ENCODE peak calls at places on chromosomes 2 and 18, in nine cellular contexts. C, S, J, R, O, T, D, N and G are unnamed samples. For H3K4me1, the result is how much of the 10 kb centered on the place peaks cover.

GRCh38 chr2:31344447-31344846 is 70.1 kb downstream of the XDH start:
- DNase-seq in C (no peak), S (no peak), J (no peak), R (no peak), O (no peak), T (no peak), D (no peak), N (no peak), G (no peak)

GRCh38 chr2:85584857-85585780 is 888 bp downstream of the VAMP5 start:
- DNase-seq in C (peak), S (peak), J (no peak), R (no peak), O (peak), T (peak), D (peak), N (peak), G (peak)

GRCh38 chr18:69817335-69817935 is 130.2 kb downstream of the CD226 start:
- DNase-seq in C (no peak), S (no peak), J (no peak), R (no peak), O (no peak), T (no peak), D (no peak), N (no peak), G (no peak)

GRCh38 chr2:195756218-195756941 is 99.4 kb downstream of the SLC39A10 start:
- DNase-seq in C (peak), S (no peak), J (no peak), R (no peak), O (no peak), T (no peak), D (no peak), N (no peak), G (peak)

GRCh38 chr2:122535960-122536517 is 780.6 kb downstream of the TSN start:
- DNase-seq in C (no peak), S (no peak), J (no peak), R (no peak), O (no peak), T (no peak), D (no peak), N (no peak), G (no peak)

GRCh38 chr18:51287818-51288508 is 90.5 kb upstream of the MEX3C start:
- DNase-seq in C (no peak), S (no peak), J (no peak), R (no peak), O (no peak), T (no peak), D (no peak), N (no peak), G (no peak)

GRCh38 chr2:157442636-157443035 is 1.3 kb downstream of the CYTIP start:
- DNase-seq in C (no peak), S (no peak), J (no peak), R (no peak), O (no peak), T (no peak), D (no peak), N (no peak), G (no peak)

GRCh38 chr2:171703574-171704347 is 16.5 kb downstream of the DYNC1I2 start:
- DNase-seq in C (peak), S (no peak), J (no peak), R (no peak), O (peak), T (no peak), D (peak), N (no peak), G (no peak)

GRCh38 chr2:171726841-171727460 is 39.7 kb downstream of the DYNC1I2 start:
- DNase-seq in C (no peak), S (no peak), J (no peak), R (no peak), O (no peak), T (no peak), D (no peak), N (no peak), G (no peak)

GRCh38 chr2:229416116-229416694 is 145.1 kb upstream of the PID1 start:
- DNase-seq in C (no peak), S (peak), J (no peak), R (no peak), O (no peak), T (peak), D (no peak), N (peak), G (no peak)

GRCh38 chr2:1360132-1360531 is 53.1 kb upstream of the TPO start:
- DNase-seq in C (no peak), S (no peak), J (no peak), R (no peak), O (no peak), T (no peak), D (no peak), N (no peak), G (no peak)

GRCh38 chr2:65057391-65058052 is 1.3 kb downstream of the CEP68 start:
- DNase-seq in C (peak), S (no peak), J (no peak), R (no peak), O (peak), T (no peak), D (no peak), N (no peak), G (no peak)

GRCh38 chr2:65054749-65055426 is 1.3 kb upstream of the CEP68 start:
- DNase-seq in C (no peak), S (no peak), J (no peak), R (no peak), O (peak), T (no peak), D (no peak), N (no peak), G (no peak)

GRCh38 chr2:65056990-65057375 is 767 bp downstream of the CEP68 start:
- DNase-seq in C (peak), S (no peak), J (no peak), R (no peak), O (no peak), T (no peak), D (no peak), N (no peak), G (no peak)

GRCh38 chr2:65056215-65056989 is at the start of gene CEP68:
- DNase-seq in C (peak), S (peak), J (peak), R (peak), O (peak), T (peak), D (peak), N (peak), G (peak)

GRCh38 chr2:65055427-65056214 is 595 bp upstream of the CEP68 start:
- DNase-seq in C (no peak), S (no peak), J (peak), R (no peak), O (no peak), T (peak), D (peak), N (peak), G (no peak)
- H3K4me1 ChIP-seq in C (under half), S (under half), J (under half), R (under half), O (half or more), T (under half), D (under half), N (under half), G (under half)

GRCh38 chr2:114714316-114714715 is 271.9 kb downstream of the DPP10 start:
- DNase-seq in C (no peak), S (no peak), J (no peak), R (no peak), O (no peak), T (no peak), D (no peak), N (no peak), G (no peak)
- TF ChIP-seq POLR2AphosphoS5 in C (no peak), S (no peak), J (no peak), R (no peak), O (no peak), T (no peak), D (no peak), N (no peak), G (no peak)

DNA sequence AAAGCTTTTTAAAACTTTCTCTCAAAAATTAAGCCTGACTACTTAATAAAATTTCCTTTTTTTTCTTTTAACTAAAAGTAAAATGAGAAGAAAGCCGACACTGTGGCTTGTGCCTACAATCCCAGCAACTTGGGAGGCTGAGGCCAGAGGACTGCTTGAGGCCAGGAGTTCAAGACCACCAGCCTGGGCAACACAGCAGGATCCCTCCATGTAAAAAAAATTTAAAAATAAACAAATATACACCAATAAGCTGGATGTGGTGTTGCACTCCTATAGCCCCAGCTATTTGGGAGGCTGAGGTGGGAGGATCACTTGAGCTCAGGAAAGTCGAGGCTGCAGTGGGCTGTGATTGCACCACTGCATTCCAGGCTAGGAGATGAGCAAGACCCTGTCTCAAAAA is 37.4 kb downstream of the HNRNPLL start:
- DNase-seq in C (no peak), S (no peak), J (no peak), R (no peak), O (no peak), T (no peak), D (no peak), N (no peak), G (no peak)
- H3K4me1 ChIP-seq in C (under half), S (under half), J (under half), R (under half), O (under half), T (under half), D (under half), N (under half), G (under half)

GRCh38 chr2:68426446-68426845 is 40.6 kb downstream of the FBXO48 start:
- DNase-seq in C (no peak), S (no peak), J (no peak), R (no peak), O (no peak), T (no peak), D (no peak), N (no peak), G (no peak)

GRCh38 chr2:68428746-68429145 is 38.3 kb downstream of the FBXO48 start:
- DNase-seq in C (no peak), S (no peak), J (no peak), R (no peak), O (no peak), T (no peak), D (no peak), N (no peak), G (no peak)

GRCh38 chr2:68425503-68425902 is 41.6 kb downstream of the FBXO48 start:
- DNase-seq in C (no peak), S (no peak), J (no peak), R (no peak), O (no peak), T (no peak), D (no peak), N (no peak), G (no peak)

GRCh38 chr2:68428132-68428531 is 39.0 kb downstream of the FBXO48 start:
- DNase-seq in C (no peak), S (no peak), J (no peak), R (no peak), O (no peak), T (no peak), D (no peak), N (no peak), G (no peak)

DNA sequence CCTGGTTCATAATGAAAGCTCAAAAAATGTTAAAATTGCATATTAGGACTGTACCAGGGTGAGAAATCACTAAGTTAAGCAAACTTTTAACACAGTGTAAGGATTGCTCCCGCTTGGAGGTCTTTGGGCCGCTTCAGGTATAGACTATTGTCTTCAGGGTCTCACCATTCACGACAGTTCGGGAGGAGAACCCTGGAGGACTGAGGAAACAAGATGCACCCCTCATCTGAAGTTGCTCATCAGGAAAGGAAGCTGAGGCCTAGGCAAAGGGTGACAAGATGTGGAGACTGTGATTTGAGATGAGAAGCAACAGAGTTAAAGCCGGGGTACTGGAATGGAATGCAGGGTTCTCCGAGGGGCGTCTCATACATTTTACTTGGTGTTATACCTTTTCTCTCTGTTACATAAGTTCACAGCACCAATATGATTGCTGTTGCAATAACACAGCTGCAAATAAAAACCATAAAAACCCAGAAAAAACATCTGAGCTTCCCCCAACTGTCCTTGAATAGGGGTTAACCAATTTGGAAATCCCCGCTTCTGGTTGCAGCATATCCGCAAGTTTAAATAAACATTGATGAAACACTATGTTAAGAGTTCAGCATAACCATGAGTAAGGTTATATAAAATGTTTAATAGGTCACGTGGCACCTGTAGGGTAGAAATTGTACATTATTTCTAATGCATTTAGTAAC is 40.1 kb downstream of the FBXO48 start:
- DNase-seq in C (no peak), S (no peak), J (no peak), R (no peak), O (no peak), T (no peak), D (no peak), N (no peak), G (no peak)
- TF ChIP-seq POLR2AphosphoS5 in C (no peak), S (no peak), J (no peak), R (no peak), O (no peak), T (no peak), D (no peak), N (no peak), G (no peak)

DNA sequence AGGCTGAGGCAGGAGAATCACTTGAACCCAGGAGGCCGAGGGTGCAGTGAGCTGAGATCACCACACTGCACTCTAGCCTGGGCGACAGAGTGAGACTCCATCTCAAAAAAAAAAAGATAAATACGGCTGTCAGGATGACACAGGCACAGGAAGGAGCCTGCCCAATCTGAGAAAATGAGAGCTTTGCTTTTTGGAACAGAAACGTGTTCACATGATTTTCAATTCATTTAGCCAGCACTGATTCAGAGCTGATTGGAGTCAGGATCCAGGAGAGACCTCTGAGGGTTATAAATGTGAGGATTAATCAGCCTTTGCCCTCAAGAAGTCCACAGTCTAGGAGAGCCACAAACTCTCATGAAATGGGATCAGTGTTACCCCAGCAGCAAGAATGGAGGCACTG is 6.9 kb upstream of the SMAD7 start:
- DNase-seq in C (no peak), S (no peak), J (no peak), R (no peak), O (no peak), T (no peak), D (no peak), N (no peak), G (no peak)
- H3K4me1 ChIP-seq in C (under half), S (under half), J (under half), R (under half), O (half or more), T (under half), D (under half), N (under half), G (under half)

GRCh38 chr2:110832740-110833139 is 100.4 kb downstream of the ACOXL start:
- DNase-seq in C (no peak), S (no peak), J (no peak), R (no peak), O (no peak), T (no peak), D (no peak), N (no peak), G (no peak)

GRCh38 chr2:110829413-110830146 is 97.2 kb downstream of the ACOXL start:
- DNase-seq in C (no peak), S (no peak), J (no peak), R (no peak), O (no peak), T (no peak), D (no peak), N (no peak), G (no peak)

GRCh38 chr2:110837421-110838409 is 105.3 kb downstream of the ACOXL start:
- DNase-seq in C (no peak), S (no peak), J (no peak), R (no peak), O (no peak), T (no peak), D (no peak), N (no peak), G (no peak)

GRCh38 chr2:110838657-110839357 is 106.4 kb downstream of the ACOXL start:
- DNase-seq in C (no peak), S (no peak), J (no peak), R (no peak), O (no peak), T (no peak), D (no peak), N (no peak), G (no peak)

GRCh38 chr2:110834134-110834827 is 101.9 kb downstream of the ACOXL start:
- DNase-seq in C (no peak), S (no peak), J (no peak), R (no peak), O (no peak), T (no peak), D (no peak), N (no peak), G (no peak)
- TF ChIP-seq POLR2AphosphoS5 in C (no peak), S (no peak), J (no peak), R (no peak), O (no peak), T (no peak), D (no peak), N (no peak), G (no peak)

GRCh38 chr2:64858541-64859031 is 130.6 kb upstream of the SLC1A4 start:
- DNase-seq in C (no peak), S (peak), J (no peak), R (no peak), O (no peak), T (peak), D (no peak), N (no peak), G (no peak)
- H3K4me1 ChIP-seq in C (under half), S (under half), J (under half), R (under half), O (half or more), T (under half), D (under half), N (under half), G (under half)

GRCh38 chr2:106294182-106294581 is 100.1 kb upstream of the UXS1 start:
- DNase-seq in C (no peak), S (no peak), J (no peak), R (no peak), O (no peak), T (no peak), D (no peak), N (no peak), G (no peak)

GRCh38 chr2:106299696-106300095 is 105.6 kb upstream of the UXS1 start:
- DNase-seq in C (no peak), S (no peak), J (peak), R (no peak), O (no peak), T (peak), D (no peak), N (no peak), G (no peak)

GRCh38 chr2:106292627-106293026 is 98.5 kb upstream of the UXS1 start:
- DNase-seq in C (no peak), S (no peak), J (peak), R (no peak), O (no peak), T (no peak), D (no peak), N (no peak), G (no peak)

GRCh38 chr2:106293379-106293778 is 99.3 kb upstream of the UXS1 start:
- DNase-seq in C (no peak), S (no peak), J (peak), R (no peak), O (no peak), T (no peak), D (no peak), N (no peak), G (no peak)

GRCh38 chr2:106296182-106296815 is 102.2 kb upstream of the UXS1 start:
- DNase-seq in C (no peak), S (no peak), J (no peak), R (no peak), O (no peak), T (no peak), D (no peak), N (no peak), G (no peak)
- TF ChIP-seq POLR2AphosphoS5 in C (no peak), S (no peak), J (no peak), R (no peak), O (no peak), T (no peak), D (no peak), N (no peak), G (no peak)

DNA sequence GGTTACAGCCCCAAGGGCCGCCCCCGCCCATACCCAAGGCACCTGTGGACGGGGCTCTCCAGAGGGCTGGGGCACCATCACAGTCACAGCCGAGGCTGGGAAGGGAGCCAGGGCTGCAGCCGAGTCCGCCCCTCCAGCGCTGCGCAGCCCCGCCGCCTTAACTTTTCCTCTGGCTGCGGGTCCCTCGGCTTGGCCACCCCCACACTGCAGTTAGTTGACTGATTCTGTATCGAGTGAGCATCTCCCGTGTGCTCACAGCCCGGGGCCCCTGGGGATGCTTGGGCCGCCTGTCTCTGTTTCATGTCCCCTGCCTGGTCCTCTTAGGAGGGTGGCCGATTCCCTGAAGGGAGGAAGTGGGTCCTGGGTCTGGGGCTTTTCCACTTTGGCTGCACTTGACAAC is 33.7 kb downstream of the EMILIN2 start:
- DNase-seq in C (no peak), S (no peak), J (no peak), R (no peak), O (no peak), T (no peak), D (no peak), N (no peak), G (no peak)
- H3K4me1 ChIP-seq in C (under half), S (under half), J (under half), R (under half), O (under half), T (under half), D (under half), N (under half), G (under half)

GRCh38 chr2:156332452-156333273 is at the start of gene NR4A2:
- DNase-seq in C (peak), S (peak), J (peak), R (peak), O (peak), T (peak), D (peak), N (peak), G (no peak)
- TF ChIP-seq POLR2AphosphoS5 in C (no peak), S (peak), J (peak), R (peak), O (no peak), T (peak), D (peak), N (peak), G (peak)